ENCODE peak calls at places on chromosomes 1 and 21, in eight cellular contexts. V is GM12865, H is endothelial cell, Z is uterus, N is H9, F is psoas muscle, G is PC-3, R is neural crest cell. E is an unnamed sample.
A peak's percentile ranks its signal among the peaks of the same experiment; 100 is the strongest.

GRCh38 chr1:32872189-32872898 is 1.6 kb upstream of the FNDC5 start:
- DNase-seq in V (peak; percentile 54), H (peak; percentile 89), Z (peak; percentile 74), N (peak; percentile 95), F (peak; percentile 83), G (peak; percentile 63), R (peak; percentile 96), E (peak; percentile 92)

GRCh38 chr1:176225485-176225884 is 18.4 kb upstream of the COP1 start:
- DNase-seq in V (no peak), H (no peak), Z (no peak), N (no peak), F (no peak), G (no peak), R (no peak), E (no peak)

GRCh38 chr1:76949503-76949902 is 82.2 kb downstream of the ST6GALNAC5 start:
- DNase-seq in V (no peak), H (no peak), Z (no peak), N (no peak), F (no peak), G (peak; percentile 71), R (no peak), E (no peak)

GRCh38 chr1:105779727-105780126 is 1276.7 kb upstream of the PRMT6 start:
- DNase-seq in V (no peak), H (no peak), Z (no peak), N (no peak), F (no peak), G (no peak), R (no peak), E (no peak)

GRCh38 chr1:64955093-64956066 is 11.0 kb downstream of the JAK1 start:
- DNase-seq in V (no peak), H (no peak), Z (no peak), N (peak; percentile 41), F (no peak), G (no peak), R (no peak), E (no peak)

GRCh38 chr1:243933495-243933894 is 83.5 kb upstream of the AKT3 start:
- DNase-seq in V (no peak), H (no peak), Z (no peak), N (no peak), F (no peak), G (no peak), R (no peak), E (no peak)

GRCh38 chr1:6245086-6245868 is 1.3 kb downstream of the HES3 start:
- DNase-seq in V (peak; percentile 87), H (peak; percentile 93), Z (peak; percentile 51), N (peak; percentile 89), F (peak; percentile 89), G (peak; percentile 96), R (peak; percentile 87), E (peak; percentile 90)

GRCh38 chr1:8317647-8318360 is at the start of gene SLC45A1:
- DNase-seq in V (peak; percentile 36), H (peak; percentile 56), Z (peak; percentile 77), N (peak; percentile 68), F (peak; percentile 85), G (peak; percentile 70), R (peak; percentile 56), E (peak; percentile 81)

GRCh38 chr1:11441211-11441952 is 37.6 kb upstream of the DISP3 start:
- DNase-seq in V (no peak), H (no peak), Z (no peak), N (no peak), F (no peak), G (no peak), R (no peak), E (no peak)

GRCh38 chr1:37338658-37339057 is 135.7 kb upstream of the ZC3H12A start:
- DNase-seq in V (no peak), H (no peak), Z (no peak), N (no peak), F (no peak), G (no peak), R (no peak), E (no peak)

GRCh38 chr1:246271516-246271915 is 235.6 kb downstream of the SMYD3 start:
- DNase-seq in V (no peak), H (no peak), Z (no peak), N (no peak), F (no peak), G (no peak), R (no peak), E (no peak)

GRCh38 chr21:37452222-37452621 is 85.6 kb downstream of the DYRK1A start:
- DNase-seq in V (no peak), H (no peak), Z (no peak), N (no peak), F (peak; percentile 59), G (no peak), R (no peak), E (no peak)

GRCh38 chr1:230515451-230516145 is 89.5 kb upstream of the PGBD5 start:
- DNase-seq in V (peak; percentile 14), H (no peak), Z (no peak), N (peak; percentile 43), F (no peak), G (no peak), R (no peak), E (no peak)

GRCh38 chr1:148263128-148263905 is 111.2 kb upstream of the NBPF11 start:
- DNase-seq in V (peak; percentile 93), H (peak; percentile 50), Z (peak; percentile 55), N (peak; percentile 96), F (peak; percentile 67), G (peak; percentile 98), R (peak; percentile 34), E (peak; percentile 73)

GRCh38 chr1:17206196-17206595 is 1.3 kb downstream of the PADI1 start:
- DNase-seq in V (no peak), H (no peak), Z (no peak), N (no peak), F (peak; percentile 17), G (no peak), R (no peak), E (no peak)

GRCh38 chr21:42030311-42030710 is 20.2 kb upstream of the ZBTB21 start:
- DNase-seq in V (no peak), H (no peak), Z (no peak), N (no peak), F (no peak), G (no peak), R (no peak), E (no peak)

GRCh38 chr1:67803380-67804279 is 29.6 kb downstream of the GNG12 start:
- DNase-seq in V (no peak), H (no peak), Z (no peak), N (no peak), F (no peak), G (no peak), R (no peak), E (no peak)

GRCh38 chr1:246040200-246040890 is 466.7 kb downstream of the SMYD3 start:
- DNase-seq in V (no peak), H (no peak), Z (no peak), N (no peak), F (no peak), G (no peak), R (no peak), E (no peak)

GRCh38 chr1:9990944-9991343 is 6.1 kb upstream of the RBP7 start:
- DNase-seq in V (no peak), H (no peak), Z (peak; percentile 49), N (no peak), F (no peak), G (no peak), R (no peak), E (no peak)

GRCh38 chr1:39184354-39184818 is 20.1 kb upstream of the MACF1 start:
- DNase-seq in V (no peak), H (no peak), Z (no peak), N (no peak), F (no peak), G (no peak), R (no peak), E (no peak)
- TF ChIP-seq CTCF in V (no peak), H (no peak), Z (no peak), N (no peak), F (no peak), G (no peak), R (no peak), E (no peak)

GRCh38 chr1:161059293-161059692 is 10.4 kb downstream of the ARHGAP30 start:
- DNase-seq in V (no peak), H (no peak), Z (no peak), N (no peak), F (no peak), G (no peak), R (no peak), E (no peak)

GRCh38 chr1:161051219-161051618 is 5.4 kb upstream of the USF1 start:
- DNase-seq in V (no peak), H (no peak), Z (no peak), N (no peak), F (no peak), G (no peak), R (no peak), E (no peak)

GRCh38 chr1:161054232-161054631 is 8.5 kb upstream of the USF1 start:
- DNase-seq in V (no peak), H (no peak), Z (no peak), N (no peak), F (no peak), G (no peak), R (no peak), E (no peak)

GRCh38 chr1:161052899-161053298 is 7.1 kb upstream of the USF1 start:
- DNase-seq in V (no peak), H (no peak), Z (no peak), N (no peak), F (no peak), G (no peak), R (no peak), E (no peak)

DNA sequence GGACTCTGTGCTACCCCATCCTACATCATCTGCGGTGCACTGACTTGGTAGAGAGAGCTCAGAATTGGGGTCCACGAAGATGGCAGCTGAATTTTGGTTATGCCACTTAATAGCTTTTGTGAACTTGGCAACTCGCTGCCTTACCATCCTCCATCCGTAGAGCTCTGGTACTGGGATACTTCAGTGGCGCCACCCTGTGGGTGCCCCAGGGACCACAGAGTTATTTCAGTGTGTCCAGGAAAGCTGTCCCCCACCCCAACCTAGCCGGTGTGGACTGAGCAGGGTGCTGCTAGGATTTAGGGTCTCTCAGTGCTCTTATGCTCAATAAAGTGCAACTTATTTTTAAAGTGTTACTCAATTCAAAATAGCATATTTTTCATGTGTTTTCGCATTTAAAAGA is 9.0 kb upstream of the USF1 start:
- DNase-seq in V (no peak), H (no peak), Z (no peak), N (no peak), F (no peak), G (no peak), R (no peak), E (no peak)
- TF ChIP-seq CTCF in V (no peak), H (no peak), Z (no peak), N (peak; percentile 50), F (no peak), G (peak; percentile 39), R (peak; percentile 27), E (peak; percentile 14)

DNA sequence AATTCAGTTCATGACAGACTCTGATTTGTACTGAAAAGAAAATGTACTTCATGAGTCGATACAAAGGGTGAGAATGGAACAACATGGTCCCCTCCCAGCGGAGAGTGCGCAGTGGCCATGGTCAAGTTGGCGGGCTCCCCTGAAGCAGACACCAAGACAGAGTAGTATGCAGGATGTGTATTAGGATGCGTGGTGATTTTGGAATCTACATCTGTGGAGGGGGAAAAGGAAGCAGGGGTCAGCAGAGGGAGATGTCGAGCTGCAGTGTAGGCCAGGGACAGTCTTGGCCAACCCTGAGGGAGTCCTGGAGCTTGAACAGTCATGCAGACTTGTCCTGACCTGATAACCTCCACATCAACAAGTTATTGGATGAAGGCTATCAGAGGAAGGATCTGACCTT is 481.0 kb downstream of the OMA1 start:
- DNase-seq in V (peak; percentile 5), H (peak; percentile 26), Z (no peak), N (peak; percentile 55), F (no peak), G (no peak), R (no peak), E (no peak)
- TF ChIP-seq CTCF in V (no peak), H (no peak), Z (no peak), N (peak; percentile 53), F (no peak), G (no peak), R (no peak), E (no peak)

GRCh38 chr1:47569681-47570470 is 132.0 kb downstream of the FOXD2 start:
- DNase-seq in V (no peak), H (peak; percentile 31), Z (peak; percentile 31), N (peak; percentile 73), F (no peak), G (peak; percentile 92), R (no peak), E (peak; percentile 62)
- TF ChIP-seq CTCF in V (no peak), H (no peak), Z (no peak), N (peak; percentile 61), F (no peak), G (peak; percentile 69), R (peak; percentile 68), E (no peak)

E was measured in mesothelial cell of epicardium.